ENCODE peak calls at places on chromosomes 6 and 20, in eight cellular contexts. C is H1, Y is HepG2, F is A549, S is K562, J is endothelial cell of umbilical vein, G is HCT116, U is GM12878. W is an unnamed sample.

GRCh38 chr6:118506071-118506638 is 41.9 kb upstream of the PLN start:
- DNase-seq in C (no peak), Y (no peak), F (no peak), S (peak), J (no peak), G (no peak), U (no peak), W (no peak)

GRCh38 chr6:152750694-152751093 is at the start of gene VIP:
- DNase-seq in C (peak), Y (peak), F (peak), S (no peak), J (peak), G (no peak), U (no peak), W (peak)

GRCh38 chr6:31597006-31597405 is 4.2 kb upstream of the NCR3 start:
- DNase-seq in C (no peak), Y (peak), F (peak), S (peak), J (peak), G (peak), U (no peak), W (peak)

GRCh38 chr6:158905277-158905676 is 86.1 kb upstream of the EZR start:
- DNase-seq in C (no peak), Y (no peak), F (peak), S (peak), J (no peak), G (peak), U (no peak), W (no peak)

GRCh38 chr20:58551631-58552030 is 36.4 kb upstream of the APCDD1L start:
- DNase-seq in C (peak), Y (no peak), F (no peak), S (no peak), J (no peak), G (no peak), U (no peak), W (no peak)

GRCh38 chr6:101887532-101887931 is 494.0 kb downstream of the GRIK2 start:
- DNase-seq in C (no peak), Y (no peak), F (peak), S (no peak), J (no peak), G (no peak), U (no peak), W (no peak)

GRCh38 chr6:108944707-108945685 is 96.8 kb downstream of the ARMC2 start:
- DNase-seq in C (no peak), Y (no peak), F (no peak), S (no peak), J (no peak), G (no peak), U (no peak), W (no peak)

GRCh38 chr6:28489366-28490190 is 26.0 kb downstream of the GPX6 start:
- DNase-seq in C (peak), Y (peak), F (peak), S (peak), J (peak), G (peak), U (peak), W (peak)

GRCh38 chr20:50744143-50744792 is 12.9 kb downstream of the PARD6B start:
- DNase-seq in C (peak), Y (peak), F (peak), S (peak), J (peak), G (peak), U (no peak), W (peak)

GRCh38 chr20:62950741-62951140 is 1.8 kb upstream of the SLC17A9 start:
- DNase-seq in C (no peak), Y (no peak), F (no peak), S (no peak), J (no peak), G (no peak), U (no peak), W (no peak)

GRCh38 chr6:33429745-33430042 is 9.8 kb downstream of the SYNGAP1 start:
- DNase-seq in C (no peak), Y (no peak), F (no peak), S (no peak), J (no peak), G (no peak), U (no peak), W (no peak)

GRCh38 chr6:128570439-128571063 is 50.2 kb upstream of the PTPRK start:
- DNase-seq in C (no peak), Y (no peak), F (no peak), S (no peak), J (no peak), G (no peak), U (no peak), W (no peak)

GRCh38 chr20:21324126-21324525 is 21.0 kb downstream of the XRN2 start:
- DNase-seq in C (no peak), Y (no peak), F (no peak), S (no peak), J (no peak), G (no peak), U (no peak), W (no peak)

GRCh38 chr6:142302427-142303190 is 802 bp downstream of the ADGRG6 start:
- DNase-seq in C (peak), Y (peak), F (peak), S (no peak), J (peak), G (peak), U (no peak), W (no peak)

GRCh38 chr6:30759575-30760239 is 15.4 kb upstream of the IER3 start:
- DNase-seq in C (no peak), Y (peak), F (peak), S (no peak), J (peak), G (no peak), U (no peak), W (no peak)

GRCh38 chr20:62662422-62662821 is 20.1 kb downstream of the SLCO4A1 start:
- DNase-seq in C (no peak), Y (no peak), F (no peak), S (no peak), J (no peak), G (no peak), U (no peak), W (no peak)

GRCh38 chr6:131787079-131787478 is 20.7 kb upstream of the ENPP1 start:
- DNase-seq in C (no peak), Y (peak), F (no peak), S (no peak), J (no peak), G (no peak), U (no peak), W (no peak)

GRCh38 chr6:12065321-12066140 is 53.4 kb downstream of the HIVEP1 start:
- DNase-seq in C (no peak), Y (no peak), F (no peak), S (no peak), J (no peak), G (no peak), U (no peak), W (no peak)
- TF ChIP-seq POLR2A in C (no peak), Y (no peak), F (no peak), S (no peak), J (no peak), G (no peak), U (peak), W (no peak)

DNA sequence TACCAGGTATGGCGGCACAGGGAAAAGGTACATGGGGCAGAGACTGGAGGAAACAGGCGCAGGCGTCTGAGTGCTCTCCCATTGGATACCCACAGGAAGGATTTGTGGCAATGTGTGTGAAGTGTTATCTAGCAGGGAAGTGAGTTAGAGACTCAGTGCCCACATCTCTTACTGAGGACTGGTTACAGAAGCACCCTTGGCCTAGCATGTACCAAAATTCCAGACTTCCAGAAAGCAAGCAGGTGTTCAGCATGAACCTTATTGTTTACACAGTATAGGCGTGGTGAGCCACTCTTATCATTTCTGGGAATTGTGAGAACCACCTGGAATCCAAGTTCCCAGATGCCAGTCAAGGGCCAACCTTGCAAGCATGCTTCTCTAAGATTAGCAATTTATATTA is 14.2 kb downstream of the MANBAL start:
- DNase-seq in C (no peak), Y (no peak), F (peak), S (no peak), J (no peak), G (no peak), U (no peak), W (no peak)
- TF ChIP-seq MAX in C (no peak), Y (no peak), F (no peak), S (no peak), J (no peak), G (no peak), U (no peak), W (no peak)

DNA sequence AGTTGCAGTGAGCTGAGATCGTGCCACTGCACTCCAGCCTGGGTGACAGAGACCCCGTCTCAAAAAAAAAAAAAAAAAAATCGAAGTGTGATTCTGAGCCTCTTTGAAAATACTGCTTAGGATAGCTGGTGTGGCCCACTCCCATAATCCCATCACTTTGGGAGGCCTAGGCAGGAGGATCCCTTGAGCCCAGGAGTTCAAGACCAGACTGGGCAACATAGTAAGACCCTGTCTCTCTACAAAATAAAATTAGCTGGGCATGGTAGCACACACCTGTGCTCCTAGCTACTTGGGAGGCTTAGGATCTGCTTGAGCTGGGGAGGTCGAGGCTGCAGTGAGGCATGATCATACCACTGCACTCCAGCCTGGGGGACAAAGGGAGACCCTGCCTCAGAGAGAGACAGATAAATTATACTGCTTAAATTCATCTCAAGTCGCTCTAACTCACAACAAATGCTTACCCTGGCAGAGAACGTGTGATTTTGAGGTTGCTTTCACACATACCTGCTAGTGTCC is 12.4 kb upstream of the TMC2 start:
- DNase-seq in C (no peak), Y (no peak), F (no peak), S (no peak), J (no peak), G (no peak), U (no peak), W (no peak)
- H3K4me3 ChIP-seq in C (no peak), Y (peak), F (peak), S (peak), J (peak), G (peak), U (no peak), W (peak)

GRCh38 chr6:139375239-139376053 is 998 bp upstream of the CITED2 start:
- DNase-seq in C (peak), Y (peak), F (peak), S (peak), J (peak), G (peak), U (peak), W (peak)
- TF ChIP-seq POLR2A in C (peak), Y (peak), F (no peak), S (peak), J (no peak), G (peak), U (peak), W (peak)

GRCh38 chr20:3199206-3199605 is 5.3 kb downstream of the DDRGK1 start:
- DNase-seq in C (no peak), Y (no peak), F (no peak), S (no peak), J (no peak), G (no peak), U (no peak), W (no peak)

GRCh38 chr20:3204124-3204794 is at the start of gene DDRGK1:
- DNase-seq in C (peak), Y (peak), F (peak), S (peak), J (peak), G (peak), U (peak), W (peak)

GRCh38 chr20:3202965-3203314 is 1.5 kb downstream of the DDRGK1 start:
- DNase-seq in C (no peak), Y (no peak), F (no peak), S (no peak), J (no peak), G (no peak), U (no peak), W (no peak)

GRCh38 chr20:3199976-3200755 is 4.3 kb downstream of the DDRGK1 start:
- DNase-seq in C (no peak), Y (no peak), F (no peak), S (no peak), J (no peak), G (no peak), U (no peak), W (no peak)

GRCh38 chr20:3203315-3204123 is 963 bp downstream of the DDRGK1 start:
- DNase-seq in C (no peak), Y (peak), F (no peak), S (peak), J (peak), G (no peak), U (no peak), W (peak)
- TF ChIP-seq MAX in C (no peak), Y (peak), F (no peak), S (peak), J (no peak), G (no peak), U (no peak), W (no peak)

GRCh38 chr20:44643154-44643519 is 8.4 kb downstream of the ADA start:
- DNase-seq in C (no peak), Y (no peak), F (no peak), S (no peak), J (no peak), G (no peak), U (no peak), W (no peak)
- H3K4me3 ChIP-seq in C (no peak), Y (no peak), F (no peak), S (no peak), J (no peak), G (no peak), U (no peak), W (no peak)

GRCh38 chr20:46219920-46220319 is 88.4 kb downstream of the CDH22 start:
- DNase-seq in C (no peak), Y (no peak), F (no peak), S (no peak), J (no peak), G (no peak), U (no peak), W (no peak)

GRCh38 chr20:46219190-46219589 is 89.1 kb downstream of the CDH22 start:
- DNase-seq in C (no peak), Y (no peak), F (no peak), S (no peak), J (no peak), G (no peak), U (no peak), W (no peak)

GRCh38 chr20:46221271-46221670 is 87.0 kb downstream of the CDH22 start:
- DNase-seq in C (no peak), Y (no peak), F (no peak), S (no peak), J (no peak), G (no peak), U (no peak), W (no peak)

GRCh38 chr20:46220808-46221207 is 87.5 kb downstream of the CDH22 start:
- DNase-seq in C (no peak), Y (no peak), F (peak), S (peak), J (no peak), G (peak), U (no peak), W (no peak)

DNA sequence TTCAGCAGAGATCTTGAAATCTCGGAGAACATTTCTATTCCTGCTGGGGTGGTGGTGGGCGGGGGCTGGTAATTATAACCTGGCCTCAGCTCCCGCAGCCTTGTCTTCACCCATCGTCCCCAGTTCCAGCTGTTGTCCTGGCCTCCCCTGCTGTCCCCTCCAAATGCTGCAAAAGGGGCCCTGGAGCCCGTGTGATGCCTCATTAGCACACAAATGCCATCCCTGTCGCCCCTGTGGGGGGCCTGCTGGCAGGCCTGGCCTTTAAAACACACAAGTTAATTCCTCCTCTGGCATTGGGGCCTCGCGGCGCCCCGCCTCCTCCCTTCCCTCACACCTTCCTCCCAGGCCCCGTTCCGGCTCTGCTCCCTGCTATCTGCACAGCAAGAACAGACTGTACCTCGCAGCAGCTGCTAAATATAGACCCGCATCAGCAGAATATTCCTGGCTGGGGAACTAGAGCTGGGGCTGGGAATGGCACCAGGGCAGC is 85.7 kb downstream of the CDH22 start:
- DNase-seq in C (peak), Y (no peak), F (no peak), S (no peak), J (no peak), G (no peak), U (no peak), W (no peak)
- TF ChIP-seq POLR2A in C (no peak), Y (no peak), F (no peak), S (no peak), J (no peak), G (no peak), U (no peak), W (no peak)

GRCh38 chr6:73699656-73700055 is 3.7 kb downstream of the CD109 start:
- DNase-seq in C (no peak), Y (no peak), F (no peak), S (no peak), J (peak), G (no peak), U (no peak), W (no peak)
- TF ChIP-seq MAX in C (no peak), Y (no peak), F (no peak), S (no peak), J (no peak), G (no peak), U (no peak), W (no peak)

W was measured in NB4.